ENCODE peak calls at places on chromosomes 7 and 10, in eight cellular contexts. L is A549, G is kidney epithelial cell, D is fibroblast of pulmonary artery, U is AG10803, H is HFF-Myc, I is K562, P is lower lobe of right lung. Z is an unnamed sample.
A peak's percentile ranks its signal among the peaks of the same experiment; 100 is the strongest.

GRCh38 chr7:130878785-130879184 is 144.8 kb upstream of the KLF14 start:
- DNase-seq in U (peak; percentile 45), H (no peak), I (no peak), P (no peak), D (no peak), G (no peak), L (no peak), Z (no peak)

GRCh38 chr7:88306590-88307048 is at the start of gene STEAP4:
- DNase-seq in P (peak; percentile 91), L (no peak), D (peak; percentile 84), H (no peak), I (no peak), G (no peak), U (peak; percentile 46), Z (peak; percentile 38)

GRCh38 chr7:27242580-27243339 is at the start of gene EVX1:
- DNase-seq in D (no peak), U (no peak), L (no peak), G (no peak), H (no peak), P (no peak), I (no peak), Z (no peak)

GRCh38 chr7:74092321-74092963 is 8.8 kb downstream of the LIMK1 start:
- DNase-seq in G (no peak), L (no peak), P (peak; percentile 57), D (no peak), H (no peak), I (peak; percentile 16), U (no peak), Z (no peak)

GRCh38 chr7:55565693-55566092 is 6.6 kb downstream of the VOPP1 start:
- DNase-seq in U (peak; percentile 20), G (no peak), D (no peak), L (no peak), I (no peak), P (no peak), H (no peak), Z (no peak)

GRCh38 chr7:95046494-95047240 is 139.3 kb downstream of the PPP1R9A start:
- DNase-seq in G (no peak), U (no peak), P (no peak), H (no peak), I (no peak), L (no peak), D (no peak), Z (no peak)

GRCh38 chr7:133562617-133563016 is 309.7 kb downstream of the EXOC4 start:
- DNase-seq in U (peak; percentile 94), P (no peak), I (no peak), L (no peak), G (no peak), H (no peak), D (no peak), Z (no peak)

GRCh38 chr7:19916011-19916410 is 142.6 kb upstream of the TMEM196 start:
- DNase-seq in U (peak; percentile 43), I (no peak), P (no peak), G (peak; percentile 62), L (no peak), H (no peak), D (peak; percentile 8), Z (peak; percentile 86)

GRCh38 chr10:120927352-120927751 is 76.2 kb downstream of the WDR11 start:
- DNase-seq in H (no peak), I (no peak), D (no peak), L (no peak), G (no peak), P (no peak), U (no peak), Z (no peak)

GRCh38 chr7:73434701-73435069 is 1.1 kb downstream of the FZD9 start:
- DNase-seq in I (no peak), H (no peak), P (no peak), D (no peak), U (no peak), G (no peak), L (no peak), Z (no peak)

GRCh38 chr10:88886557-88886956 is 6.5 kb downstream of the STAMBPL1 start:
- DNase-seq in H (no peak), I (no peak), D (no peak), U (no peak), G (no peak), L (no peak), P (no peak), Z (no peak)

GRCh38 chr10:25786181-25786580 is 147.8 kb upstream of the MYO3A start:
- DNase-seq in H (no peak), G (no peak), P (no peak), D (no peak), I (no peak), U (no peak), L (no peak), Z (no peak)

GRCh38 chr10:44039599-44039998 is 345.3 kb downstream of the CXCL12 start:
- DNase-seq in I (no peak), P (no peak), H (no peak), L (no peak), D (no peak), U (no peak), G (no peak), Z (no peak)

GRCh38 chr10:29304259-29305030 is 15.6 kb downstream of the LYZL1 start:
- DNase-seq in G (peak; percentile 23), L (peak; percentile 79), I (peak; percentile 66), U (peak; percentile 65), H (peak; percentile 37), D (peak; percentile 83), P (no peak), Z (no peak)

GRCh38 chr10:76309744-76310441 is 878.5 kb downstream of the LRMDA start:
- DNase-seq in P (no peak), U (peak; percentile 85), L (no peak), G (no peak), D (peak; percentile 57), I (no peak), H (no peak), Z (no peak)

GRCh38 chr10:77586719-77587423 is 50.7 kb downstream of the KCNMA1 start:
- DNase-seq in D (peak; percentile 84), L (no peak), P (peak; percentile 70), I (no peak), U (peak; percentile 86), G (no peak), H (peak; percentile 22), Z (no peak)

GRCh38 chr10:91137822-91138221 is 82.6 kb upstream of the PCGF5 start:
- DNase-seq in I (no peak), G (no peak), H (no peak), L (no peak), P (no peak), D (no peak), U (no peak), Z (no peak)

GRCh38 chr10:29240991-29241660 is 47.7 kb upstream of the LYZL1 start:
- DNase-seq in L (no peak), D (no peak), H (no peak), U (peak; percentile 22), I (no peak), P (no peak), G (no peak), Z (no peak)

GRCh38 chr7:5594616-5595544 is 171.2 kb upstream of the TNRC18 start:
- DNase-seq in I (peak; percentile 20), U (no peak), D (no peak), G (no peak), H (no peak), P (no peak), L (no peak), Z (no peak)

GRCh38 chr7:47939425-47940036 is 8.7 kb downstream of the PKD1L1 start:
- DNase-seq in D (no peak), P (no peak), U (no peak), I (no peak), L (no peak), H (no peak), G (no peak), Z (no peak)

GRCh38 chr10:2989292-2989947 is 77.9 kb upstream of the PFKP start:
- DNase-seq in U (no peak), L (no peak), D (no peak), I (peak; percentile 20), H (no peak), P (no peak), G (no peak), Z (no peak)

GRCh38 chr10:113385021-113385975 is 167.6 kb upstream of the HABP2 start:
- DNase-seq in L (peak; percentile 79), H (peak; percentile 67), P (peak; percentile 80), G (peak; percentile 58), I (peak; percentile 29), D (peak; percentile 92), U (peak; percentile 96), Z (peak; percentile 35)
- H3K4me3 ChIP-seq in L (no peak overlapping the region), H (no peak overlapping the region), P (no peak overlapping the region), G (no peak overlapping the region), I (no peak overlapping the region), D (no peak overlapping the region), U (no peak overlapping the region), Z (no peak overlapping the region)

DNA sequence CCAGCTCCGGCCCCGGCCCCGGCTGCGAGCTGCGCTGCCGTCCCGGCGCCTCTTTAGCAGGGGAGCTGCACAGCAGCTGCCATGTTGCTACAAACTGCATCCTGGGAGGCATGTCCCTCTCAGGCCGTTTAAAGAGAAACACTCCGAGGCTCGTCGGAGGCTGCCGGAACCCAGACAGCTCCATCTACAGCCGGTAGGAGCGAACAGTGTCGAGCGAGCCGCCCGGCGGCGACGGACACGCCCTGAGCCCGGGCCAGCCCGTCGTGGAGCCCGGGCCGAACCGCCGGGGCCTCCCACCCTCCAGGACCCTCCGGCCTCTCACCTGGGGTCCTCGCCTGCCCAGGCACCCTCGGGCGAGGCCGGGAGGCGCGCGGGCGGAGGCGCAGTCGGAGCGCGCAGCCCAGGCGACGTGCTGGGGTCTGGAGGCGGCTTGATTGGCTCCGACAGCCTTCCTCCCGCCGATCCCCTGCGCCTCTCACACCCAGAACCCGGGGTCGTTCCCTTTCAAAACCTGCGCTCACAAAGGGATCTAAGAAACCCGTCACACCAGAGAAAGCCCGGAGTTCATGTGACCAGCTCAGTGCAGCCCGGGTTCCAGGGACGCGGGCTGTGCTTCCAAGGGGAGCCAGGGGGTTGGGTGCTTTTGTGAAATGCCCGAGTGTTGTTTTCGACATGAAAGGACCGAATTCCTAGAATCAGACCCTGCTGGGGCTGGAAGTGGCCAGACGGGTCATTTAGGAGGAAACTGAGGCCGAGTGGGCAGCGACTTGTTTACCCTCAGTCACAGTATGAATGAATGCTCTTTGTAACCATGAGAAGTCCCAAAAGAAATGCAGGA is at the start of gene ZNF777:
- DNase-seq in I (no peak), G (peak; percentile 61), U (peak; percentile 88), H (peak; percentile 56), D (peak; percentile 91), P (peak; percentile 90), L (peak; percentile 96), Z (peak; percentile 30)
- TF ChIP-seq CTCF in I (peak; percentile 88), G (peak; percentile 38), U (peak; percentile 51), H (peak; percentile 18), D (peak; percentile 44), P (peak; percentile 59), L (peak; percentile 69), Z (peak; percentile 34)

DNA sequence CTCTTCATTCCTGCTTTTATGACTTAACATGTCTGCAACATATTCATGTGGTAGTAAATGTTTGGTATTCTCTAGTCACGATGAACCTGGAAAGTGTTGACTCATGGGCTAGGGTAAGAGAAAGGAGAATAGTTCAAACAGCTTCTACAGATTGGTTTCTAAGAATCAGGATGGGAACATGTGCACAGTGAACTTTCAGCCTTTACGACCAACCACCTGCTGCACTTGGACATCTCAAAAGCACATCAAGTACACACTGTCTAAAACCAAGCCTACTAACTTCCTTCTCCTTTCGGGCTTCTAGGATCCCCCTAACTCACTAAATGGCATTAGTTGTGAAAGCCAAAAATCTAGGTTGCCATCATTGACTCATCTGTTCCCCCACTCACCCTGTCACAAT is 85.5 kb downstream of the CUL2 start:
- DNase-seq in L (no peak), H (no peak), I (no peak), G (no peak), U (peak; percentile 45), P (no peak), D (no peak), Z (no peak)
- H3K4me3 ChIP-seq in L (no peak overlapping the region), H (no peak overlapping the region), I (no peak overlapping the region), G (no peak overlapping the region), U (no peak overlapping the region), P (no peak overlapping the region), D (no peak overlapping the region), Z (no peak overlapping the region)

GRCh38 chr10:103781329-103782061 is 73.9 kb downstream of the SH3PXD2A start:
- DNase-seq in H (peak; percentile 92), L (peak; percentile 68), G (peak; percentile 97), I (peak; percentile 29), D (peak; percentile 68), P (no peak), U (peak; percentile 99), Z (peak; percentile 92)
- TF ChIP-seq CTCF in H (peak; percentile 60), L (peak; percentile 39), G (peak; percentile 71), I (peak; percentile 77), D (peak; percentile 36), P (no peak), U (peak; percentile 67), Z (peak; percentile 64)

Z was measured in epithelial cell of proximal tubule.